ENCODE peak calls at places on chromosome 4, in five cellular contexts. One of them, this sample, is unnamed.

GRCh38 chr4:1601852-1602525 is 82.1 kb downstream of the FAM53A start:
- DNase-seq in pulmonary artery endothelial cell: no peak
- DNase-seq in tibial nerve: no peak
- DNase-seq in fibroblast of pulmonary artery: no peak
- DNase-seq in activated CD4-positive, alpha-beta T cell treated with anti-CD3 and anti-CD28 coated beads, Interleukin-2, amount 50 U/mL, for 48 hours: no peak
- DNase-seq in this sample: no peak

GRCh38 chr4:81207793-81208192 is 7.2 kb downstream of the PRKG2 start:
- DNase-seq in pulmonary artery endothelial cell: no peak
- DNase-seq in tibial nerve: no peak
- DNase-seq in fibroblast of pulmonary artery: peak; percentile 68
- DNase-seq in activated CD4-positive, alpha-beta T cell treated with anti-CD3 and anti-CD28 coated beads, Interleukin-2, amount 50 U/mL, for 48 hours: no peak
- DNase-seq in this sample: no peak

GRCh38 chr4:10115657-10116624 is 658 bp downstream of the WDR1 start:
- DNase-seq in pulmonary artery endothelial cell: no peak
- DNase-seq in tibial nerve: no peak
- DNase-seq in fibroblast of pulmonary artery: no peak
- DNase-seq in activated CD4-positive, alpha-beta T cell treated with anti-CD3 and anti-CD28 coated beads, Interleukin-2, amount 50 U/mL, for 48 hours: peak; percentile 84
- DNase-seq in this sample: peak; percentile 77

GRCh38 chr4:158300012-158300411 is 89.7 kb downstream of the TMEM144 start:
- DNase-seq in pulmonary artery endothelial cell: no peak
- DNase-seq in tibial nerve: no peak
- DNase-seq in fibroblast of pulmonary artery: no peak
- DNase-seq in activated CD4-positive, alpha-beta T cell treated with anti-CD3 and anti-CD28 coated beads, Interleukin-2, amount 50 U/mL, for 48 hours: no peak
- DNase-seq in this sample: no peak

GRCh38 chr4:48360285-48360965 is 19.1 kb downstream of the SLAIN2 start:
- DNase-seq in pulmonary artery endothelial cell: no peak
- DNase-seq in tibial nerve: no peak
- DNase-seq in fibroblast of pulmonary artery: peak; percentile 52
- DNase-seq in activated CD4-positive, alpha-beta T cell treated with anti-CD3 and anti-CD28 coated beads, Interleukin-2, amount 50 U/mL, for 48 hours: no peak
- DNase-seq in this sample: no peak

GRCh38 chr4:3268395-3269104 is 19.6 kb downstream of the MSANTD1 start:
- DNase-seq in pulmonary artery endothelial cell: no peak
- DNase-seq in tibial nerve: no peak
- DNase-seq in fibroblast of pulmonary artery: no peak
- DNase-seq in activated CD4-positive, alpha-beta T cell treated with anti-CD3 and anti-CD28 coated beads, Interleukin-2, amount 50 U/mL, for 48 hours: no peak
- DNase-seq in this sample: no peak

GRCh38 chr4:176156656-176157055 is 38.7 kb downstream of the SPATA4 start:
- DNase-seq in pulmonary artery endothelial cell: no peak
- DNase-seq in tibial nerve: no peak
- DNase-seq in fibroblast of pulmonary artery: peak; percentile 57
- DNase-seq in activated CD4-positive, alpha-beta T cell treated with anti-CD3 and anti-CD28 coated beads, Interleukin-2, amount 50 U/mL, for 48 hours: no peak
- DNase-seq in this sample: no peak

GRCh38 chr4:91826186-91826585 is 477.6 kb upstream of the GRID2 start:
- DNase-seq in pulmonary artery endothelial cell: no peak
- DNase-seq in tibial nerve: no peak
- DNase-seq in fibroblast of pulmonary artery: peak; percentile 69
- DNase-seq in activated CD4-positive, alpha-beta T cell treated with anti-CD3 and anti-CD28 coated beads, Interleukin-2, amount 50 U/mL, for 48 hours: no peak
- DNase-seq in this sample: no peak

GRCh38 chr4:40514409-40515025 is 115.1 kb downstream of the RBM47 start:
- DNase-seq in pulmonary artery endothelial cell: no peak
- DNase-seq in tibial nerve: no peak
- DNase-seq in fibroblast of pulmonary artery: no peak
- DNase-seq in activated CD4-positive, alpha-beta T cell treated with anti-CD3 and anti-CD28 coated beads, Interleukin-2, amount 50 U/mL, for 48 hours: no peak
- DNase-seq in this sample: no peak

GRCh38 chr4:188452097-188452496 is 312.9 kb downstream of the TRIML1 start:
- DNase-seq in pulmonary artery endothelial cell: no peak
- DNase-seq in tibial nerve: no peak
- DNase-seq in fibroblast of pulmonary artery: no peak
- DNase-seq in activated CD4-positive, alpha-beta T cell treated with anti-CD3 and anti-CD28 coated beads, Interleukin-2, amount 50 U/mL, for 48 hours: no peak
- DNase-seq in this sample: no peak

GRCh38 chr4:61934201-61934600 is 734.1 kb downstream of the ADGRL3 start:
- DNase-seq in pulmonary artery endothelial cell: no peak
- DNase-seq in tibial nerve: no peak
- DNase-seq in fibroblast of pulmonary artery: no peak
- DNase-seq in activated CD4-positive, alpha-beta T cell treated with anti-CD3 and anti-CD28 coated beads, Interleukin-2, amount 50 U/mL, for 48 hours: no peak
- DNase-seq in this sample: no peak

GRCh38 chr4:98081961-98082360 is 61.3 kb downstream of the STPG2 start:
- DNase-seq in pulmonary artery endothelial cell: no peak
- DNase-seq in tibial nerve: no peak
- DNase-seq in fibroblast of pulmonary artery: no peak
- DNase-seq in activated CD4-positive, alpha-beta T cell treated with anti-CD3 and anti-CD28 coated beads, Interleukin-2, amount 50 U/mL, for 48 hours: no peak
- DNase-seq in this sample: no peak

GRCh38 chr4:61195064-61195463 is 5.1 kb upstream of the ADGRL3 start:
- DNase-seq in pulmonary artery endothelial cell: no peak
- DNase-seq in tibial nerve: no peak
- DNase-seq in fibroblast of pulmonary artery: no peak
- DNase-seq in activated CD4-positive, alpha-beta T cell treated with anti-CD3 and anti-CD28 coated beads, Interleukin-2, amount 50 U/mL, for 48 hours: no peak
- DNase-seq in this sample: no peak

GRCh38 chr4:122156819-122157218 is 4.7 kb downstream of the BLTP1 start:
- DNase-seq in pulmonary artery endothelial cell: no peak
- DNase-seq in tibial nerve: no peak
- DNase-seq in fibroblast of pulmonary artery: no peak
- DNase-seq in activated CD4-positive, alpha-beta T cell treated with anti-CD3 and anti-CD28 coated beads, Interleukin-2, amount 50 U/mL, for 48 hours: no peak
- DNase-seq in this sample: no peak

GRCh38 chr4:133403913-133404312 is 254.8 kb downstream of the PCDH10 start:
- DNase-seq in pulmonary artery endothelial cell: no peak
- DNase-seq in tibial nerve: no peak
- DNase-seq in fibroblast of pulmonary artery: no peak
- DNase-seq in activated CD4-positive, alpha-beta T cell treated with anti-CD3 and anti-CD28 coated beads, Interleukin-2, amount 50 U/mL, for 48 hours: no peak
- DNase-seq in this sample: no peak

GRCh38 chr4:76854858-76855257 is 43.1 kb downstream of the SOWAHB start:
- DNase-seq in pulmonary artery endothelial cell: no peak
- DNase-seq in tibial nerve: no peak
- DNase-seq in fibroblast of pulmonary artery: no peak
- DNase-seq in activated CD4-positive, alpha-beta T cell treated with anti-CD3 and anti-CD28 coated beads, Interleukin-2, amount 50 U/mL, for 48 hours: no peak
- DNase-seq in this sample: no peak

GRCh38 chr4:170138580-170139194 is 48.9 kb upstream of the AADAT start:
- DNase-seq in pulmonary artery endothelial cell: peak; percentile 26
- DNase-seq in tibial nerve: peak; percentile 80
- DNase-seq in fibroblast of pulmonary artery: peak; percentile 86
- DNase-seq in activated CD4-positive, alpha-beta T cell treated with anti-CD3 and anti-CD28 coated beads, Interleukin-2, amount 50 U/mL, for 48 hours: peak; percentile 81
- DNase-seq in this sample: peak; percentile 53

GRCh38 chr4:61786226-61786625 is 586.1 kb downstream of the ADGRL3 start:
- DNase-seq in pulmonary artery endothelial cell: no peak
- DNase-seq in tibial nerve: no peak
- DNase-seq in fibroblast of pulmonary artery: no peak
- DNase-seq in activated CD4-positive, alpha-beta T cell treated with anti-CD3 and anti-CD28 coated beads, Interleukin-2, amount 50 U/mL, for 48 hours: no peak
- DNase-seq in this sample: no peak

GRCh38 chr4:25085621-25086020 is 54.9 kb upstream of the LGI2 start:
- DNase-seq in pulmonary artery endothelial cell: no peak
- DNase-seq in tibial nerve: no peak
- DNase-seq in fibroblast of pulmonary artery: no peak
- DNase-seq in activated CD4-positive, alpha-beta T cell treated with anti-CD3 and anti-CD28 coated beads, Interleukin-2, amount 50 U/mL, for 48 hours: no peak
- DNase-seq in this sample: no peak

GRCh38 chr4:1644906-1645657 is 39.0 kb downstream of the FAM53A start:
- DNase-seq in pulmonary artery endothelial cell: no peak
- DNase-seq in tibial nerve: no peak
- DNase-seq in fibroblast of pulmonary artery: peak; percentile 36
- DNase-seq in activated CD4-positive, alpha-beta T cell treated with anti-CD3 and anti-CD28 coated beads, Interleukin-2, amount 50 U/mL, for 48 hours: no peak
- DNase-seq in this sample: no peak

GRCh38 chr4:98446499-98447375 is 185.6 kb downstream of the RAP1GDS1 start:
- DNase-seq in pulmonary artery endothelial cell: no peak
- DNase-seq in tibial nerve: no peak
- DNase-seq in fibroblast of pulmonary artery: peak; percentile 57
- DNase-seq in activated CD4-positive, alpha-beta T cell treated with anti-CD3 and anti-CD28 coated beads, Interleukin-2, amount 50 U/mL, for 48 hours: peak; percentile 65
- DNase-seq in this sample: peak; percentile 66

GRCh38 chr4:78661923-78662521 is 110.5 kb downstream of the ANXA3 start:
- DNase-seq in pulmonary artery endothelial cell: no peak
- DNase-seq in tibial nerve: no peak
- DNase-seq in fibroblast of pulmonary artery: peak; percentile 82
- DNase-seq in activated CD4-positive, alpha-beta T cell treated with anti-CD3 and anti-CD28 coated beads, Interleukin-2, amount 50 U/mL, for 48 hours: no peak
- DNase-seq in this sample: no peak

GRCh38 chr4:97987019-97987648 is 156.1 kb downstream of the STPG2 start:
- DNase-seq in pulmonary artery endothelial cell: peak; percentile 13
- DNase-seq in tibial nerve: no peak
- DNase-seq in fibroblast of pulmonary artery: peak; percentile 65
- DNase-seq in activated CD4-positive, alpha-beta T cell treated with anti-CD3 and anti-CD28 coated beads, Interleukin-2, amount 50 U/mL, for 48 hours: no peak
- DNase-seq in this sample: no peak

GRCh38 chr4:84901745-84902283 is 64.7 kb downstream of the WDFY3 start:
- DNase-seq in pulmonary artery endothelial cell: no peak
- DNase-seq in tibial nerve: no peak
- DNase-seq in fibroblast of pulmonary artery: no peak
- DNase-seq in activated CD4-positive, alpha-beta T cell treated with anti-CD3 and anti-CD28 coated beads, Interleukin-2, amount 50 U/mL, for 48 hours: no peak
- DNase-seq in this sample: no peak

GRCh38 chr4:180120114-180120513 is 2123.1 kb upstream of the TENM3 start:
- DNase-seq in pulmonary artery endothelial cell: no peak
- DNase-seq in tibial nerve: no peak
- DNase-seq in fibroblast of pulmonary artery: no peak
- DNase-seq in activated CD4-positive, alpha-beta T cell treated with anti-CD3 and anti-CD28 coated beads, Interleukin-2, amount 50 U/mL, for 48 hours: no peak
- DNase-seq in this sample: no peak